ENCODE peak calls at places on chromosome 22, in four cellular contexts. K is esophagus squamous epithelium, P is fibroblast of villous mesenchyme, D is GM12865. E is an unnamed sample.

GRCh38 chr22:24181088-24181995 is at the start of gene SUSD2:
- DNase-seq in D (no peak), K (no peak), P (no peak), E (no peak)

GRCh38 chr22:21941921-21942320 is 10.7 kb downstream of the PPM1F start:
- DNase-seq in D (no peak), K (no peak), P (no peak), E (no peak)

GRCh38 chr22:49415219-49415951 is 412.3 kb downstream of the BRD1 start:
- DNase-seq in K (no peak), D (no peak), P (no peak), E (no peak)

GRCh38 chr22:27138471-27138870 is 481.1 kb downstream of the MIAT start:
- DNase-seq in D (no peak), P (no peak), K (no peak), E (no peak)

GRCh38 chr22:21582801-21583740 is 15.6 kb downstream of the UBE2L3 start:
- DNase-seq in D (no peak), K (no peak), P (no peak), E (no peak)

GRCh38 chr22:50015451-50016307 is 3.1 kb upstream of the IL17REL start:
- DNase-seq in K (no peak), D (no peak), P (no peak), E (no peak)

GRCh38 chr22:36239150-36239400 is 252 bp downstream of the APOL2 start:
- DNase-seq in K (no peak), D (peak), P (no peak), E (no peak)

GRCh38 chr22:40036591-40037225 is 42.0 kb downstream of the FAM83F start:
- DNase-seq in D (peak), K (no peak), P (peak), E (peak)

GRCh38 chr22:32932176-32932575 is 126.0 kb downstream of the SYN3 start:
- DNase-seq in K (no peak), D (no peak), P (no peak), E (peak)

GRCh38 chr22:44430716-44431115 is 67.3 kb downstream of the RTL6 start:
- DNase-seq in P (no peak), K (no peak), D (no peak), E (no peak)

GRCh38 chr22:49966716-49967332 is 6.3 kb downstream of the PIM3 start:
- DNase-seq in P (peak), K (no peak), D (no peak), E (peak)

GRCh38 chr22:49760630-49761571 is 66.8 kb downstream of the BRD1 start:
- DNase-seq in P (no peak), D (peak), K (no peak), E (no peak)

GRCh38 chr22:26672590-26673468 is 15.4 kb downstream of the MIAT start:
- DNase-seq in D (peak), K (peak), P (peak), E (peak)

GRCh38 chr22:30328466-30329049 is 1.8 kb upstream of the TBC1D10A start:
- DNase-seq in D (no peak), K (no peak), P (peak), E (no peak)

GRCh38 chr22:23862103-23862502 is 4.4 kb downstream of the SLC2A11 start:
- DNase-seq in K (no peak), D (peak), P (peak), E (peak)

GRCh38 chr22:22408731-22409696 is 99.5 kb downstream of the ZNF280B start:
- DNase-seq in D (peak), P (peak), K (no peak), E (peak)

GRCh38 chr22:39960791-39961746 is 872 bp downstream of the TMA7B start:
- DNase-seq in P (peak), D (peak), K (no peak), E (peak)

GRCh38 chr22:49632199-49633009 is 195.3 kb downstream of the BRD1 start:
- DNase-seq in P (peak), D (no peak), K (no peak), E (peak)

GRCh38 chr22:32534252-32535215 is 59.9 kb downstream of the FBXO7 start:
- DNase-seq in P (no peak), D (no peak), K (no peak), E (no peak)

GRCh38 chr22:16562711-16563554 is 29.7 kb downstream of the CCT8L2 start:
- DNase-seq in P (no peak), D (no peak), K (no peak), E (no peak)

GRCh38 chr22:17191163-17191562 is 28.1 kb downstream of the ADA2 start:
- DNase-seq in P (peak), D (no peak), K (no peak), E (peak)

GRCh38 chr22:22978637-22979036 is 91.0 kb downstream of the IGLL5 start:
- DNase-seq in K (no peak), P (no peak), D (no peak), E (no peak)

GRCh38 chr22:47086596-47087248 is 324.3 kb downstream of the TBC1D22A start:
- DNase-seq in P (no peak), K (no peak), D (no peak), E (no peak)

GRCh38 chr22:35312198-35313059 is 12.7 kb downstream of the TOM1 start:
- DNase-seq in K (no peak), D (peak), P (no peak), E (peak)

GRCh38 chr22:22816171-22816514 is 71.5 kb upstream of the IGLL5 start:
- DNase-seq in P (no peak), D (no peak), K (no peak), E (no peak)

GRCh38 chr22:44351685-44352377 is 39.1 kb upstream of the SHISAL1 start:
- DNase-seq in D (peak), P (peak), K (no peak), E (peak)

GRCh38 chr22:50138036-50138435 is 32.5 kb upstream of the PANX2 start:
- DNase-seq in K (no peak), P (no peak), D (no peak), E (no peak)

GRCh38 chr22:43152001-43152354 is 619 bp downstream of the TSPO start:
- DNase-seq in P (no peak), K (no peak), D (no peak), E (no peak)

GRCh38 chr22:43152355-43153071 is 1.2 kb downstream of the TSPO start:
- DNase-seq in P (peak), D (peak), K (peak), E (peak)

GRCh38 chr22:43150731-43151206 is 590 bp upstream of the TSPO start:
- DNase-seq in K (no peak), D (no peak), P (no peak), E (no peak)

GRCh38 chr22:43153916-43154315 is 2.6 kb downstream of the TSPO start:
- DNase-seq in K (no peak), D (no peak), P (peak), E (peak)

DNA sequence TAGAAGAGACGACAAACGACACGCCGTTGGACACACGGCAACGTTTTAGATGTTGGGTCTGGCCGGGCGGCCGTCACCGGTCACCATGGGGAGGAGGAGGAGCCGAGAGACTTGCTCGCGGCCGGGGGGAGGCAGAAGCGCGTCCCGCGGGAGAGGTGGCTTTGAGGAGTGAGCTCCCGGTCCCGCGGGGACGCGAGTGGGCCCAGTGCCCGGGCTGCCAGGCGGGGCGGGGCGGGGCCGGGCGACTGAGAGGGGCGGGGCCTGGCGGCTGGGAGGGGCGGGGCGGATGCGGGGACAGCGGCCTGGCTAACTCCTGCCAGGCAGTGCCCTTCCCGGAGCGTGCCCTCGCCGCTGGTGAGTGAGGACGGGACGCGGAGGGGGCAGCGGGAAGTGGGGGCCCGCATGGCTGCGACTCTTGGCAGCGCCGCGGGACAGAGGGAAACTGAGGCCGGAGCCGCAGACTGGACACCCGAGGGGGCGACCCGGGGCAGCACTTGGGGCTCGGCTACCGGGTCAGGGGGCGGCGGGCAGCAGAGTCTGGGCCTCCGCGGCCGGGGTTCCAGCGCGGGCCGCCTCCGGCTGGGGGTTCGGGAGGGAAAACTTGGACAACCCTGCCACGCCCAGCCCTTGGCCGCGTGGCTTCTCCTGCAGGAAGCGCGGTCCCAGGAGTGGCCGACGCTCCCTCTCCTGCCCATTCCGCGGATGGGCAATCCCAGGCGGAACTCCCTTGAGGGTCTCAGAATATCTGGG is at the start of gene TSPO:
- DNase-seq in K (no peak), P (peak), D (peak), E (no peak)
- TF ChIP-seq CTCF in K (no peak), P (no peak), D (no peak), E (no peak)

DNA sequence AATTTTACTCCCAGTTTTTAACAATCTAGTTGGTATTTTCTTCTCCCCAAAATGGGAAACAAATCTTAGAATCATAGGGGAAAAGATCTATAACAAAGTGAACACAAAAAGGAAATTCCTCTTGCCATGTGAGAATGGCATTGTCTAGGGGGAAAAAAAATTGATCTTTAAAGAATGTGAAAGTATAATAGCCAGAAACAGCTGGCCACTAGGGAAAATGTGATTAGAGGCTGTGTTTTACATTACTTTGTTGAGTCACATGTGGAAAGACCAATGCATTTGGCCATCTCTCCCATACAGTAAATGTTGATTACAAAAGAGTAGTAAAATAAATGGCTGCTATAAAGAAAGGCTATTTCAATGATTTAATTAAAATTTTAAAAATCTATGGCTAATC is 30.7 kb downstream of the CHEK2 start:
- DNase-seq in P (no peak), K (no peak), D (no peak), E (peak)
- H3K4me3 ChIP-seq in P (peak), K (no peak), D (no peak), E (no peak)

GRCh38 chr22:20429254-20430100 is 8.1 kb downstream of the SCARF2 start:
- DNase-seq in D (peak), K (no peak), P (no peak), E (no peak)
- TF ChIP-seq CTCF in D (no peak), K (no peak), P (no peak), E (no peak)

GRCh38 chr22:45867118-45867905 is 109.7 kb downstream of the WNT7B start:
- DNase-seq in K (no peak), D (no peak), P (peak), E (peak)
- H3K4me3 ChIP-seq in K (peak), D (no peak), P (peak), E (no peak)

DNA sequence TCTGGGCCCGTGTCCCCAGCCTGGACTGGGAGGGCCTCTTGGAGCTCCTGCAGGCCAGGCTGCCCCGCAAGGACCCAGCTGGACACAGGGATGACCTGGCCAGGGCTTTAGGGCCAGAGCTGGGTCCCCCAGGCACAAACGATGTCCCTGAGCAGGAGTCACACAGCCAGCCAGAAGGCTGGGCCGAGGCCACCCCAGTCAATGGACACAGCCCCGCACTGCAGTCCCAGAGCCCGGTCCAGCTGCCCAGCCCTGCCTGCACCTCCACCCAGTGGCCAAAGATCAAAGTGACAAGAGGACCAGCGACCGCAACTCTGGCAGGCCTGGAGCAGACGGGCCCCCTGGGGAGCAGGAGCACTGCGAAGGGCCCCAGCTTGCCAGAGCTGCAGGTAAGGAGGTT is 38.2 kb downstream of the TRIOBP start:
- DNase-seq in D (no peak), P (no peak), K (no peak), E (no peak)
- TF ChIP-seq CTCF in D (no peak), P (peak), K (peak), E (peak)

GRCh38 chr22:41810022-41810421 is 9.5 kb downstream of the CCDC134 start:
- DNase-seq in K (no peak), P (no peak), D (no peak), E (no peak)
- H3K4me3 ChIP-seq in K (no peak), P (no peak), D (no peak), E (no peak)

E was measured in choroid plexus epithelial cell.